ENCODE peak calls at places on chromosomes 2 and 18, in four cellular contexts. O is HepG2, T is K562, C is H1. Z is an unnamed sample.

GRCh38 chr2:6824962-6825361 is 40.7 kb downstream of the CMPK2 start:
- DNase-seq in T (no peak), O (no peak), C (no peak), Z (no peak)

GRCh38 chr2:241153616-241154015 is 3.3 kb downstream of the PPP1R7 start:
- DNase-seq in T (no peak), C (no peak), O (no peak), Z (no peak)

GRCh38 chr2:9740382-9741040 is 102.8 kb upstream of the TAF1B start:
- DNase-seq in O (no peak), C (no peak), T (no peak), Z (no peak)

GRCh38 chr2:77087987-77088414 is 434.2 kb downstream of the LRRTM4 start:
- DNase-seq in C (no peak), O (no peak), T (no peak), Z (no peak)

GRCh38 chr2:53632714-53633113 is 134.9 kb upstream of the CHAC2 start:
- DNase-seq in C (no peak), O (no peak), T (no peak), Z (no peak)

GRCh38 chr18:74739926-74740325 is 142.3 kb downstream of the ZNF407 start:
- DNase-seq in T (no peak), O (peak), C (no peak), Z (no peak)

GRCh38 chr2:8541223-8541622 is 140.6 kb upstream of the ID2 start:
- DNase-seq in C (no peak), O (no peak), T (no peak), Z (no peak)

GRCh38 chr2:108345941-108346340 is 31.8 kb upstream of the SULT1C4 start:
- DNase-seq in T (no peak), C (no peak), O (no peak), Z (no peak)

GRCh38 chr18:72866572-72866900 is 1.3 kb downstream of the NETO1 start:
- DNase-seq in C (no peak), T (no peak), O (no peak), Z (no peak)

GRCh38 chr2:236346366-236346765 is 82.2 kb upstream of the ASB18 start:
- DNase-seq in C (peak), O (no peak), T (no peak), Z (no peak)

GRCh38 chr2:234304945-234305344 is 191.9 kb downstream of the ARL4C start:
- DNase-seq in C (no peak), O (no peak), T (no peak), Z (no peak)

GRCh38 chr2:122805346-122805745 is 1049.9 kb downstream of the TSN start:
- DNase-seq in C (no peak), T (no peak), O (no peak), Z (no peak)

GRCh38 chr2:24080721-24081120 is 3.9 kb downstream of the TP53I3 start:
- DNase-seq in T (no peak), C (no peak), O (no peak), Z (no peak)

GRCh38 chr2:113910110-113910717 is 20.3 kb downstream of the ACTR3 start:
- DNase-seq in O (no peak), T (no peak), C (no peak), Z (no peak)

GRCh38 chr18:54734059-54734458 is 94.2 kb upstream of the RAB27B start:
- DNase-seq in O (no peak), T (peak), C (no peak), Z (no peak)

GRCh38 chr2:15867194-15868171 is 72.9 kb upstream of the MYCN start:
- DNase-seq in C (no peak), O (no peak), T (no peak), Z (no peak)

GRCh38 chr18:3360211-3360610 is 89.8 kb upstream of the TGIF1 start:
- DNase-seq in O (peak), C (peak), T (no peak), Z (no peak)

GRCh38 chr2:8500124-8501054 is 181.5 kb upstream of the ID2 start:
- DNase-seq in O (peak), C (no peak), T (no peak), Z (no peak)

GRCh38 chr2:199261221-199261620 is 196.5 kb downstream of the SATB2 start:
- DNase-seq in O (no peak), C (no peak), T (no peak), Z (no peak)

GRCh38 chr2:239802101-239802649 is 223.0 kb downstream of the NDUFA10 start:
- DNase-seq in T (no peak), C (no peak), O (no peak), Z (no peak)

GRCh38 chr2:230941202-230942180 is 16.4 kb upstream of the GPR55 start:
- DNase-seq in C (peak), T (no peak), O (no peak), Z (no peak)

GRCh38 chr18:29488617-29489016 is 1311.7 kb upstream of the CDH2 start:
- DNase-seq in C (no peak), O (no peak), T (no peak), Z (no peak)

GRCh38 chr2:35503738-35504160 is 851.8 kb upstream of the CRIM1 start:
- DNase-seq in T (no peak), O (no peak), C (no peak), Z (no peak)

GRCh38 chr18:76943542-76944339 is 121.4 kb downstream of the ZNF236 start:
- DNase-seq in O (no peak), C (no peak), T (no peak), Z (no peak)

GRCh38 chr2:172090044-172090946 is 5.0 kb downstream of the DLX1 start:
- DNase-seq in C (peak), O (no peak), T (no peak), Z (no peak)

GRCh38 chr2:2046497-2046896 is 284.6 kb downstream of the MYT1L start:
- DNase-seq in C (no peak), O (no peak), T (no peak), Z (no peak)

GRCh38 chr2:9415770-9416169 is 7.6 kb downstream of the ITGB1BP1 start:
- DNase-seq in T (no peak), O (no peak), C (no peak), Z (no peak)

GRCh38 chr2:54081574-54081973 is 33.8 kb upstream of the ACYP2 start:
- DNase-seq in C (no peak), O (no peak), T (peak), Z (peak)

GRCh38 chr2:48249093-48249492 is 280.9 kb upstream of the STON1 start:
- DNase-seq in O (no peak), C (no peak), T (no peak), Z (no peak)

GRCh38 chr2:126942427-126943203 is 43.9 kb downstream of the TEX51 start:
- DNase-seq in C (no peak), O (no peak), T (no peak), Z (no peak)

GRCh38 chr18:21242141-21243040 is at the start of gene GREB1L:
- DNase-seq in O (peak), C (peak), T (no peak), Z (no peak)

GRCh38 chr2:107743274-107743673 is 83.4 kb upstream of the RGPD4 start:
- DNase-seq in C (no peak), O (no peak), T (no peak), Z (no peak)

GRCh38 chr2:151410485-151410833 is 757 bp downstream of the RIF1 start:
- DNase-seq in O (peak), T (peak), C (no peak), Z (no peak)

GRCh38 chr18:59921384-59921891 is 21.6 kb downstream of the PMAIP1 start:
- DNase-seq in C (no peak), O (no peak), T (no peak), Z (no peak)

GRCh38 chr18:59264136-59264571 is 9.1 kb downstream of the RAX start:
- DNase-seq in T (no peak), O (no peak), C (peak), Z (no peak)

GRCh38 chr2:11532434-11533055 is 1.3 kb upstream of the GREB1 start:
- DNase-seq in O (no peak), T (no peak), C (no peak), Z (no peak)

GRCh38 chr18:623760-624620 is 27.2 kb downstream of the CLUL1 start:
- DNase-seq in O (peak), T (peak), C (peak), Z (no peak)

GRCh38 chr2:190158798-190159434 is 96.4 kb upstream of the MSTN start:
- DNase-seq in T (no peak), O (no peak), C (no peak), Z (no peak)
- TF ChIP-seq BRCA1 in T (no peak), O (no peak), C (no peak), Z (no peak)

GRCh38 chr2:143906850-143907249 is 613.1 kb downstream of the ZEB2 start:
- DNase-seq in O (no peak), C (no peak), T (no peak), Z (no peak)

GRCh38 chr2:143905587-143905986 is 614.3 kb downstream of the ZEB2 start:
- DNase-seq in T (no peak), C (no peak), O (no peak), Z (no peak)

GRCh38 chr2:143909577-143909976 is 610.3 kb downstream of the ZEB2 start:
- DNase-seq in T (no peak), C (no peak), O (no peak), Z (no peak)

GRCh38 chr2:143908843-143909242 is 611.1 kb downstream of the ZEB2 start:
- DNase-seq in C (no peak), T (no peak), O (no peak), Z (no peak)

DNA sequence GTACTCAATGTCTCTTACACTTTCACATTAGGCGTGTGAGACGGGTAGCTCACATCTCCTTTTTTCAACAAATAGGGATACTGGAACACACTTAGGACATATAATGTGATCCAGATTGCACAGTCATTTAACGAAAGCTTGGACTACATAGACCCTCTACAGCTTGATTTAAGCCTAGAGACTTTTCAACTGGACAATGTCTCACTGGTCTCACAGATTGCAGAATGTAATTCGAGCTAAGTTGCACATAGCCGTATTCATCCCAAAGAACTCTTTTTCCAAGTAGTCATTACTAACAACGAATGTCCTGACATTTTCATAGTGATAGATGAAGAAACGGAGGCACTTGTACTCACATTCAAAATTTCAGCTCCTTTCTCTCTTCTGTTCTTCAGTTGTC is 612.1 kb downstream of the ZEB2 start:
- DNase-seq in T (no peak), O (no peak), C (no peak), Z (no peak)
- TF ChIP-seq BRCA1 in T (no peak), O (no peak), C (no peak), Z (no peak)

GRCh38 chr2:111022630-111023029 is 98.1 kb upstream of the BCL2L11 start:
- DNase-seq in O (no peak), C (no peak), T (no peak), Z (no peak)
- TF ChIP-seq BRCA1 in O (no peak), C (no peak), T (no peak), Z (no peak)

GRCh38 chr2:188788621-188789020 is 185.6 kb upstream of the COL3A1 start:
- DNase-seq in T (no peak), O (no peak), C (no peak), Z (no peak)
- TF ChIP-seq BRCA1 in T (no peak), O (no peak), C (no peak), Z (no peak)

DNA sequence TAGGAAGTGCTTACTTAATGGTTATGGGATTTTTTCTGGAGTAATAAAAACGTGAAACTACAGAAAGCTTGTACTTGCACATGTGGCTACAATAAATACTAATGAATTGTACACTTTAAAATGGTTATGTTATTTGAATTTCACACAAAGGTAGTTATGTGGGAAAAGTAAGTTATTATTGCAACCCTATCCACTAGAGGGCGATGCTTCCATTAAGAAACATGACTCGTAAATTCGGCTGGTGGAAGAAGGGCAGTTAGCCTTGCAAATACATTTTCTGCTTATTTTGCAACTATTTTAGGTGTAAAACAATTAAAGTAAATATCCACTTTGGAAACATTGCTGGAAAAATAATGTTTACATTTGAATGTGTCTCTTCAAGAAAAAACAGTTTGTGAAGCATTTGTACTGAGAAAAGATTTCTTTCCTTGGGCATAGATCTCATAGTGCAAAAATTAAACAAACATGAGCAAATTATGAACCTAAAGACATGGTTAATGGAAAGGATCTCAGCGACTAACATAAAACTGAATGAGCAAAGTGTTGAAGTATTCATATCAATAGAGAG is 68.1 kb upstream of the CSRNP3 start:
- DNase-seq in T (peak), C (no peak), O (peak), Z (peak)
- TF ChIP-seq BRCA1 in T (no peak), C (no peak), O (no peak), Z (no peak)